ENCODE peak calls at places on chromosomes 13 and 19, in six cellular contexts. F is IMR-90; M is brain microvascular endothelial cell; A is CD4-positive, alpha-beta memory T cell; K is Panc1; T is effector memory CD4-positive, alpha-beta T cell. P is an unnamed sample.

GRCh38 chr13:112467236-112467635 is 91.1 kb downstream of the SPACA7 start:
- DNase-seq in T (no peak), K (no peak), M (no peak), A (no peak), F (no peak), P (no peak)

GRCh38 chr13:50026788-50027473 is 11.7 kb downstream of the KCNRG start:
- DNase-seq in A (no peak), K (no peak), T (no peak), F (no peak), M (no peak), P (no peak)

GRCh38 chr19:58392945-58393724 is 2.3 kb upstream of the RNF225 start:
- DNase-seq in F (no peak), K (no peak), A (no peak), M (no peak), T (no peak), P (no peak)

GRCh38 chr13:50511877-50512332 is 331.6 kb downstream of the DLEU7 start:
- DNase-seq in T (no peak), K (no peak), F (no peak), M (no peak), A (peak; percentile 19), P (no peak)

GRCh38 chr19:16849168-16849567 is 20.0 kb downstream of the SIN3B start:
- DNase-seq in M (no peak), T (no peak), A (no peak), F (peak; percentile 62), K (peak; percentile 47), P (peak; percentile 45)

GRCh38 chr13:36258831-36259230 is 38.8 kb downstream of the CCDC169 start:
- DNase-seq in T (no peak), K (no peak), A (no peak), M (no peak), F (no peak), P (no peak)

GRCh38 chr19:27752530-27753184 is 1460.3 kb downstream of the UQCRFS1 start:
- DNase-seq in K (no peak), F (no peak), A (no peak), T (no peak), M (no peak), P (no peak)

GRCh38 chr13:79423801-79424642 is 18.0 kb upstream of the RBM26 start:
- DNase-seq in T (no peak), F (peak; percentile 63), A (peak; percentile 43), K (no peak), M (no peak), P (no peak)

GRCh38 chr19:7620442-7621412 is 8.6 kb downstream of the XAB2 start:
- DNase-seq in M (no peak), A (no peak), F (no peak), K (no peak), T (no peak), P (no peak)

GRCh38 chr19:35107541-35107939 is 8.1 kb upstream of the FXYD3 start:
- DNase-seq in M (peak; percentile 22), T (no peak), A (no peak), K (no peak), F (no peak), P (peak; percentile 83)

GRCh38 chr19:33498391-33499000 is 23.1 kb downstream of the PEPD start:
- DNase-seq in T (no peak), K (no peak), F (no peak), M (no peak), A (no peak), P (no peak)

GRCh38 chr13:79451500-79451962 is 29.4 kb upstream of the NDFIP2 start:
- DNase-seq in K (no peak), F (peak; percentile 92), A (peak; percentile 77), M (peak; percentile 96), T (peak; percentile 81), P (no peak)

GRCh38 chr13:104043184-104043583 is 977.0 kb upstream of the SLC10A2 start:
- DNase-seq in T (no peak), K (no peak), A (no peak), M (no peak), F (peak; percentile 1), P (peak; percentile 10)

GRCh38 chr13:61954092-61954491 is 538.4 kb upstream of the PCDH20 start:
- DNase-seq in M (no peak), A (no peak), F (peak; percentile 0), K (peak; percentile 12), T (no peak), P (no peak)

GRCh38 chr19:2391118-2391725 is 31.2 kb downstream of the TMPRSS9 start:
- DNase-seq in M (peak; percentile 58), T (peak; percentile 6), F (peak; percentile 78), K (peak; percentile 38), A (peak; percentile 53), P (peak; percentile 18)

GRCh38 chr13:33003458-33004019 is 12.7 kb upstream of the KL start:
- DNase-seq in M (no peak), F (no peak), A (no peak), T (no peak), K (no peak), P (no peak)

GRCh38 chr13:49731766-49732165 is 40.5 kb upstream of the EBPL start:
- DNase-seq in M (peak; percentile 68), K (no peak), T (no peak), F (peak; percentile 91), A (no peak), P (peak; percentile 14)

GRCh38 chr13:39364797-39365468 is 238.1 kb downstream of the LHFPL6 start:
- DNase-seq in F (peak; percentile 48), A (no peak), K (no peak), M (no peak), T (no peak), P (peak; percentile 50)

GRCh38 chr13:21703846-21704245 is 33.0 kb downstream of the FGF9 start:
- DNase-seq in M (no peak), A (no peak), F (no peak), K (peak; percentile 5), T (no peak), P (peak; percentile 64)

GRCh38 chr13:43905435-43906031 is 25.8 kb downstream of the LACC1 start:
- DNase-seq in F (peak; percentile 77), A (peak; percentile 51), T (no peak), M (peak; percentile 60), K (peak; percentile 25), P (no peak)

DNA sequence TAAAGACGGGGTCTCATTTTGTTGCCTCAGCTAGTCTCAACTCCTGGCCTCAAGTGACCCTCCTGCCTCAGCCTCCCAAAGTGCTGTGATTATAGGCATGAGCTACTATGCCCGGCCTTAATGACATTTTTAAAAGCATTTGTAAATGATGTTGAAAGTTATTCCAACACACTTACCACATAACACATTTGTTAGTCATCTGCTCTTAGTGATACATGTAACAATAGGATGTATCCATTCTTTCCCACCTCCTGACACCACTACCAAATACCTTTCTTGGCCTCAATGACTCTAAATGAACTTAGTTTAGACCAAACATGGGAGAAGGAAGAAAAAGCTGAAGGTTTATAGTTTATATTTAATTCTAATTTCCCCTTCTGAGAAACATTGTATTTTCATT is 59.8 kb upstream of the MEDAG start:
- DNase-seq in F (peak; percentile 49), K (no peak), M (no peak), T (no peak), A (no peak), P (no peak)
- H3K27ac ChIP-seq in F (peak overlapping the region; percentile 24), K (peak overlapping the region; percentile 67), M (peak overlapping the region; percentile 99), T (no peak overlapping the region), A (no peak overlapping the region), P (peak overlapping the region; percentile 29)

GRCh38 chr19:13781547-13781946 is 7.3 kb downstream of the C19orf53 start:
- DNase-seq in A (no peak), F (peak; percentile 81), M (peak; percentile 72), T (no peak), K (no peak), P (no peak)
- H3K27ac ChIP-seq in A (no peak overlapping the region), F (peak overlapping the region; percentile 23), M (peak overlapping the region; percentile 36), T (no peak overlapping the region), K (no peak overlapping the region), P (no peak overlapping the region)

GRCh38 chr19:42326969-42327368 is 1.5 kb downstream of the MEGF8 start:
- DNase-seq in K (no peak), F (no peak), M (no peak), A (no peak), T (no peak), P (no peak)

GRCh38 chr19:42323852-42324654 is 1.4 kb upstream of the MEGF8 start:
- DNase-seq in T (no peak), A (no peak), M (no peak), K (no peak), F (no peak), P (no peak)

GRCh38 chr19:42325896-42326771 is 699 bp downstream of the MEGF8 start:
- DNase-seq in T (no peak), K (no peak), M (no peak), F (no peak), A (no peak), P (no peak)

GRCh38 chr19:42324655-42325307 is 654 bp upstream of the MEGF8 start:
- DNase-seq in M (no peak), T (no peak), A (no peak), K (no peak), F (no peak), P (no peak)

DNA sequence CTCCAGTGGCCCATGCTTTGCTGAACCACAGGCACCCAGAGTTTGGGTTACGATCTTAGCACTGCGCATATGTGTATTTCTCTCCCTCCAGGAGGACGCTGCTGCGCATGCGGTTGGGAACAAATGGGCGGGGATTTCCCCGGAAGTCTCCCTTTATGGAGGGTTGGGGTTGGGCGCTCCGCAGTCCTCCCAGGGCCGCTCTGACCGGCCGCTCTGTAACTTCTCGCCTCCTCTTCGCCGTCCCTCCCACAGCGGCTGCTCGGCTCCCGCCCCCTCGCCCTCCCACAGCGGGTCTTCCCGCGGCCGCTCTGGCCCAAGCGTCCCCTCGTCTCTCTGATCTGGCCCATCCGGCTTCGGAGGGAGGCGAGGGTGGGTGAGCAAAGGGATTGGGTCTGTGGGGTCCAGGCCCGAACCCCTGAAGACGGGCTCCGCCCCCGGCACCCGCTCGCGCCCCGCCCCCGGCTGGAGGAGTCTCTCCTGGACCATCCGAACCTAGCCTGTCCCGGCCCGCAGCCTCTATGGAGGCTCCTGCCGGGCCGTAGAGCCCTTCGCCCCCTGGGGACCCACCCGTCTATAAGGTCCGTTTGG is at the start of gene MEGF8:
- DNase-seq in F (peak; percentile 99), T (peak; percentile 97), K (peak; percentile 92), M (peak; percentile 98), A (peak; percentile 98), P (peak; percentile 87)
- H3K27ac ChIP-seq in F (peak within 1 kb of the TSS; percentile 30), T (peak within 1 kb of the TSS; percentile 71), K (peak within 1 kb of the TSS; percentile 73), M (peak within 1 kb of the TSS; percentile 34), A (peak within 1 kb of the TSS; percentile 81), P (peak within 1 kb of the TSS; percentile 30)

GRCh38 chr13:52130641-52131040 is 1.8 kb upstream of the NEK5 start:
- DNase-seq in M (no peak), T (no peak), K (no peak), A (no peak), F (no peak), P (no peak)

GRCh38 chr13:52128714-52129700 is at the start of gene NEK5:
- DNase-seq in A (peak; percentile 55), F (peak; percentile 25), M (peak; percentile 29), T (peak; percentile 15), K (no peak), P (no peak)

GRCh38 chr13:52127378-52127777 is 1.5 kb downstream of the NEK5 start:
- DNase-seq in K (no peak), M (peak; percentile 25), F (no peak), T (no peak), A (no peak), P (no peak)

GRCh38 chr13:52127783-52128702 is 830 bp downstream of the NEK5 start:
- DNase-seq in K (peak; percentile 51), M (peak; percentile 48), A (peak; percentile 64), F (peak; percentile 53), T (peak; percentile 25), P (peak; percentile 20)

DNA sequence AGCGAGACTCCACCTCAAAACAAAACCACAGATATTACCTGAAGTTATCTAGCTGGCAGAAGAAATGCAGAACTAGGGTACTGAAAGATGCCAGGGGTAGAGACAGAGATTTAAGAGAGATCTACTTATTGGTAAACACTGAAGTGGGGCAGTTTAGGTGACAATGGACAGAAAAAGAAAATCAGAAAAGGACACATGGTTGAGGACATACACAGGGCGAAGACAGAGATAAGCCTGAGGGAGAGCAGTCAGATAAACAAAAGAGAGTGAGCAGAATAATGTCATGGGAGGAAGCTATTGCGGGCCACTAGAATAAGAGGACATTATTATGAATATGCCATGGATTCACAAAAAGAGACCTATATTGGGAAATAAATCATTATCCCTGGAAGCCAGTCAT is 3.3 kb downstream of the NEK5 start:
- DNase-seq in M (no peak), F (no peak), A (no peak), T (no peak), K (no peak), P (no peak)
- H3K27ac ChIP-seq in M (no peak overlapping the region), F (no peak overlapping the region), A (no peak overlapping the region), T (no peak overlapping the region), K (no peak overlapping the region), P (no peak overlapping the region)